ENCODE peak calls at places on chromosomes 5 and 9, in five cellular contexts. W, L, X, B and P are unnamed samples.

GRCh38 chr9:129835128-129835859 is at the start of the genes C9orf78 and USP20:
- DNase-seq in W (peak), L (peak), X (peak), B (peak), P (peak)

GRCh38 chr9:126558051-126558665 is 55.6 kb upstream of the LMX1B start:
- DNase-seq in W (no peak), L (peak), X (peak), B (peak), P (peak)

GRCh38 chr5:14064841-14065240 is 78.3 kb upstream of the TRIO start:
- DNase-seq in W (no peak), L (no peak), X (no peak), B (peak), P (no peak)

GRCh38 chr9:96048116-96048953 is 172.8 kb downstream of the ERCC6L2 start:
- DNase-seq in W (peak), L (no peak), X (peak), B (peak), P (no peak)

GRCh38 chr5:145780961-145781360 is 54.2 kb downstream of the PRELID2 start:
- DNase-seq in W (no peak), L (no peak), X (no peak), B (no peak), P (no peak)

GRCh38 chr9:106653111-106653697 is 209.8 kb upstream of the ZNF462 start:
- DNase-seq in W (no peak), L (no peak), X (no peak), B (no peak), P (no peak)

GRCh38 chr5:116522737-116523136 is 51.9 kb downstream of the SEMA6A start:
- DNase-seq in W (no peak), L (no peak), X (no peak), B (no peak), P (no peak)

GRCh38 chr9:124372038-124372437 is 43.2 kb downstream of the PSMB7 start:
- DNase-seq in W (no peak), L (no peak), X (no peak), B (peak), P (no peak)

GRCh38 chr5:163908253-163908652 is 402.8 kb downstream of the MAT2B start:
- DNase-seq in W (no peak), L (no peak), X (no peak), B (no peak), P (no peak)

GRCh38 chr5:160434022-160434531 is 12.4 kb downstream of the PTTG1 start:
- DNase-seq in W (no peak), L (no peak), X (peak), B (no peak), P (no peak)

GRCh38 chr9:98516897-98517503 is 191.7 kb downstream of the GABBR2 start:
- DNase-seq in W (no peak), L (no peak), X (no peak), B (no peak), P (no peak)

GRCh38 chr5:124162782-124163532 is 583.5 kb downstream of the ZNF608 start:
- DNase-seq in W (no peak), L (no peak), X (peak), B (peak), P (no peak)

GRCh38 chr9:105964171-105964570 is 269.8 kb downstream of the TMEM38B start:
- DNase-seq in W (no peak), L (no peak), X (no peak), B (no peak), P (no peak)

GRCh38 chr5:112630246-112631009 is 107.3 kb upstream of the APC start:
- DNase-seq in W (no peak), L (no peak), X (no peak), B (no peak), P (no peak)